ENCODE peak calls at places on chromosomes 6 and 20, in nine cellular contexts. R is A549, F is Peyer's patch, Y is H9, M is fibroblast of lung, G is WERI-Rb-1, E is brain microvascular endothelial cell, K is uterus, H is gastrocnemius medialis. X is an unnamed sample.

GRCh38 chr20:62875419-62876355 is 14.1 kb upstream of the TCFL5 start:
- DNase-seq in Y (peak; percentile 95), H (peak; percentile 47), M (peak; percentile 86), F (peak; percentile 79), G (peak; percentile 87), E (peak; percentile 81), K (peak; percentile 74), R (peak; percentile 91), X (peak; percentile 81)

GRCh38 chr6:166223091-166223490 is 55.4 kb upstream of the TBXT start:
- DNase-seq in Y (no peak), K (no peak), M (no peak), R (no peak), G (no peak), E (no peak), F (no peak), H (no peak), X (no peak)

GRCh38 chr6:96939019-96939805 is 14.7 kb downstream of the KLHL32 start:
- DNase-seq in E (peak; percentile 71), K (no peak), Y (no peak), H (no peak), R (peak; percentile 28), F (no peak), M (peak; percentile 67), G (no peak), X (peak; percentile 53)

GRCh38 chr6:56292505-56293181 is 45.3 kb upstream of the COL21A1 start:
- DNase-seq in F (no peak), Y (peak; percentile 52), E (peak; percentile 64), M (peak; percentile 55), R (peak; percentile 67), K (no peak), H (peak; percentile 4), G (peak; percentile 66), X (peak; percentile 55)

GRCh38 chr6:797479-798077 is 104.6 kb upstream of the EXOC2 start:
- DNase-seq in Y (no peak), H (no peak), R (peak; percentile 51), K (no peak), E (peak; percentile 55), F (peak; percentile 74), G (peak; percentile 69), M (peak; percentile 25), X (peak; percentile 9)

GRCh38 chr20:17849901-17850673 is 118.5 kb downstream of the SNX5 start:
- DNase-seq in G (no peak), R (peak; percentile 63), Y (no peak), M (peak; percentile 100), F (peak; percentile 72), H (peak; percentile 43), K (peak; percentile 79), E (peak; percentile 98), X (peak; percentile 92)

GRCh38 chr6:116439572-116439971 is 21.6 kb upstream of the CALHM6 start:
- DNase-seq in E (no peak), F (no peak), M (peak; percentile 72), K (no peak), H (no peak), G (no peak), Y (no peak), R (no peak), X (no peak)

GRCh38 chr6:33407132-33407718 is 3.6 kb upstream of the PHF1 start:
- DNase-seq in G (no peak), H (no peak), E (no peak), R (peak; percentile 47), Y (no peak), F (no peak), K (no peak), M (peak; percentile 40), X (no peak)

GRCh38 chr20:846894-847278 is 13.4 kb downstream of the FAM110A start:
- DNase-seq in F (peak; percentile 75), R (no peak), Y (no peak), G (no peak), K (no peak), M (no peak), E (no peak), H (no peak), X (no peak)

GRCh38 chr20:60262967-60263603 is 304.9 kb downstream of the CDH26 start:
- DNase-seq in R (peak; percentile 21), H (no peak), E (no peak), Y (peak; percentile 77), M (no peak), K (no peak), G (peak; percentile 44), F (peak; percentile 55), X (peak; percentile 82)

GRCh38 chr6:114342826-114343781 is at the start of gene HS3ST5:
- DNase-seq in E (peak; percentile 5), Y (peak; percentile 88), M (peak; percentile 32), K (no peak), H (no peak), R (peak; percentile 36), F (no peak), G (peak; percentile 83), X (peak; percentile 16)

GRCh38 chr6:89243331-89243629 is 26.1 kb upstream of the GABRR1 start:
- DNase-seq in K (no peak), G (no peak), F (no peak), Y (no peak), E (no peak), M (no peak), R (no peak), H (no peak), X (no peak)

GRCh38 chr6:87029711-87030314 is 65.1 kb downstream of the CGA start:
- DNase-seq in G (no peak), H (no peak), M (peak; percentile 55), K (no peak), Y (no peak), E (peak; percentile 49), R (peak; percentile 56), F (no peak), X (peak; percentile 36)

GRCh38 chr20:4740774-4741431 is 19.2 kb downstream of the PRND start:
- DNase-seq in Y (peak; percentile 84), M (peak; percentile 20), G (peak; percentile 70), F (peak; percentile 85), E (peak; percentile 42), K (peak; percentile 37), R (peak; percentile 58), H (no peak), X (no peak)

GRCh38 chr6:30219244-30219643 is 6.0 kb upstream of the TRIM26 start:
- DNase-seq in E (peak; percentile 45), H (no peak), G (peak; percentile 73), R (peak; percentile 58), F (peak; percentile 80), Y (peak; percentile 61), K (no peak), M (peak; percentile 32), X (peak; percentile 29)

GRCh38 chr6:111980168-111980567 is 73.7 kb upstream of the CCN6 start:
- DNase-seq in R (no peak), Y (no peak), G (no peak), F (no peak), K (peak; percentile 26), E (no peak), M (peak; percentile 91), H (no peak), X (no peak)

GRCh38 chr20:59526242-59527225 is 77.8 kb upstream of the PHACTR3 start:
- DNase-seq in H (no peak), M (no peak), Y (peak; percentile 43), R (peak; percentile 17), E (no peak), F (no peak), G (no peak), K (no peak), X (no peak)

GRCh38 chr6:150231456-150231855 is 88.6 kb downstream of the PPP1R14C start:
- DNase-seq in M (peak; percentile 84), Y (no peak), K (no peak), F (no peak), E (peak; percentile 21), H (no peak), G (no peak), R (no peak), X (no peak)

GRCh38 chr6:101722991-101723579 is 329.6 kb downstream of the GRIK2 start:
- DNase-seq in R (peak; percentile 28), G (no peak), H (no peak), K (no peak), F (no peak), M (peak; percentile 89), Y (no peak), E (peak; percentile 69), X (peak; percentile 49)

GRCh38 chr6:157762636-157763035 is 60.4 kb upstream of the SNX9 start:
- DNase-seq in R (peak; percentile 21), Y (peak; percentile 53), H (no peak), K (no peak), E (no peak), G (no peak), M (no peak), F (peak; percentile 75), X (no peak)
- TF ChIP-seq CTCF in R (peak; percentile 18), Y (peak; percentile 37), H (no peak), K (no peak), E (peak; percentile 40), G (no peak), M (peak; percentile 24), F (peak; percentile 6), X (no peak)

DNA sequence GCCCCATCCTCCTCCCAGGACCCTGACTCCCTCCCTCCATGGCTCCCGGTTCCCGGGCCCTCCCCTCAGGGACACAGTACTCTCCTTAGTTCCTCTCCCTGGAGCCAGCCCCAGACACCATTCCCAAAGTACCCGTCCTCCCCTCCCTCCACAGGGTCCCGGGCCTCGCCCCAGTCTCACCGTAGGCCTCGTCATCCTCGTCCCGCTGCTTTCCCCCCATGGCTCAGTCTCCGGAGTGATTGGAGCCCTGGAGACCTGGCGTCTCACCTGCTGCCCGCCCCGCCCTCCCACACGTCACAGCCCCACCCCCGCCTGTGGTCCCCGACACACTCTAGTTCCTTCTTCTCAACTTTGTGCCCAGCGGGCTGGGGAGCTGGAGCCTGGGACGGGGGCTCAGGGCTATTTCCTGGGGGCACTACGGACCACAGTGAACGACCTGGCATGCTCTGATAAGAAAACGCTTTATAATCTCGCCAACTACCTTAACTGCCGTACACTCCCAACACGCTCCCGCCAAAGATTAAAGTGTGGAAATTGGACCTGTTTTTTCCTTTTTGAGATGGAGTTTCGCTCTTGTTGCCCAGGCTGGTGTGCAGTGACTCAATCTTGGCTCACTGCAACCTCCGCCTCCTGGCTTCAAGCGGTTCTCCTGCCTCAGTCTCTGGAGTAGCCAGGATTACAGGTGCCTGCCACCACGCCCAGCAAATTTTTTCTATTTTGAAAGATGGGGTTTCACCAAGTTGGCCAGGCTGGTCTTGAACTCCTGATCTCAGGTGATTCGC is at the start of gene SLC44A4:
- DNase-seq in Y (peak; percentile 71), F (peak; percentile 73), H (no peak), K (no peak), G (no peak), R (no peak), M (no peak), E (no peak), X (no peak)
- H3K27ac ChIP-seq in Y (no peak within 1 kb of the TSS), F (no peak within 1 kb of the TSS), H (no peak within 1 kb of the TSS), K (no peak within 1 kb of the TSS), G (no peak within 1 kb of the TSS), R (no peak within 1 kb of the TSS), M (no peak within 1 kb of the TSS), E (no peak within 1 kb of the TSS), X (peak within 1 kb of the TSS; percentile 40)

GRCh38 chr6:44151348-44152108 is 7.1 kb upstream of the CAPN11 start:
- DNase-seq in R (peak; percentile 71), Y (peak; percentile 85), G (peak; percentile 92), F (peak; percentile 87), M (peak; percentile 46), K (peak; percentile 70), H (peak; percentile 38), E (peak; percentile 51), X (peak; percentile 62)
- TF ChIP-seq CTCF in R (peak; percentile 89), Y (peak; percentile 100), G (peak; percentile 100), F (peak; percentile 99), M (peak; percentile 91), K (peak; percentile 99), H (peak; percentile 100), E (peak; percentile 85), X (peak; percentile 96)

DNA sequence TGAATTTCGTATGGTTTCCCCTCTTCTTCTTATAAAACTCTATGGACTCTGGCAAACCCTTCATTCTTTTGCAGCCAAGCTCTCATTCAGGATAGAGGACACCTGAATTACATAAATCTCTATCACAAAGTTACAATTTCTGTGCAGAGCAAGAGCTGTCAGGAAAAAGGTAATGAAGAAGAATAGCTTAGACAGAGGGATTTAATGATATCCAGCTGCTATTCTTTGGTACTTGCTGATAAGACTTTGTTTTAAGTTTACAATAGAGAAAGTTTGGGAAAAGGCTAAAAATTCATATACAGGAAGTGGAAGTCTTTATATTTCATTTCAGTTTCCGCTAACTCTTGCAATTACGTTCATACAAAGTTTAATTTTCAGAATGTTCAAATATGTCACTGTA is 227.0 kb downstream of the FOXC1 start:
- DNase-seq in Y (no peak), G (no peak), H (no peak), M (no peak), E (no peak), F (no peak), K (no peak), R (no peak), X (no peak)
- H3K27ac ChIP-seq in Y (no peak overlapping the region), G (no peak overlapping the region), H (no peak overlapping the region), M (no peak overlapping the region), E (no peak overlapping the region), F (no peak overlapping the region), K (no peak overlapping the region), R (no peak overlapping the region), X (no peak overlapping the region)